ENCODE peak calls at places on chromosomes 12 and 14, in eight cellular contexts. One of them, this sample, is unnamed.

GRCh38 chr12:70094467-70094866 is 148.8 kb upstream of the CNOT2 start:
- DNase-seq in left ventricle myocardium inferior: no peak
- DNase-seq in astrocyte of the cerebellum: no peak
- DNase-seq in stomach: no peak
- DNase-seq in GM12865: no peak
- DNase-seq in mesendoderm: no peak
- DNase-seq in adipocyte: peak
- DNase-seq in fibroblast of the aortic adventitia: no peak
- DNase-seq in this sample: peak

GRCh38 chr12:90896164-90896563 is 58.8 kb downstream of the CCER1 start:
- DNase-seq in left ventricle myocardium inferior: no peak
- DNase-seq in GM12865: no peak
- DNase-seq in fibroblast of the aortic adventitia: peak
- DNase-seq in adipocyte: peak
- DNase-seq in mesendoderm: peak
- DNase-seq in stomach: no peak
- DNase-seq in astrocyte of the cerebellum: peak
- DNase-seq in this sample: peak

GRCh38 chr12:8697120-8697475 is 693 bp upstream of the RIMKLB start:
- DNase-seq in stomach: no peak
- DNase-seq in adipocyte: peak
- DNase-seq in fibroblast of the aortic adventitia: peak
- DNase-seq in mesendoderm: peak
- DNase-seq in left ventricle myocardium inferior: no peak
- DNase-seq in astrocyte of the cerebellum: no peak
- DNase-seq in GM12865: no peak
- DNase-seq in this sample: peak

GRCh38 chr12:51218607-51219161 is 822 bp upstream of the POU6F1 start:
- DNase-seq in astrocyte of the cerebellum: no peak
- DNase-seq in fibroblast of the aortic adventitia: no peak
- DNase-seq in stomach: peak
- DNase-seq in adipocyte: no peak
- DNase-seq in mesendoderm: peak
- DNase-seq in GM12865: peak
- DNase-seq in left ventricle myocardium inferior: no peak
- DNase-seq in this sample: no peak

GRCh38 chr12:132408001-132408400 is 78.6 kb upstream of the GALNT9 start:
- DNase-seq in astrocyte of the cerebellum: no peak
- DNase-seq in mesendoderm: no peak
- DNase-seq in left ventricle myocardium inferior: no peak
- DNase-seq in GM12865: no peak
- DNase-seq in stomach: no peak
- DNase-seq in adipocyte: no peak
- DNase-seq in fibroblast of the aortic adventitia: no peak
- DNase-seq in this sample: no peak

GRCh38 chr12:106285993-106286392 is 16.5 kb upstream of the TCP11L2 start:
- DNase-seq in astrocyte of the cerebellum: no peak
- DNase-seq in fibroblast of the aortic adventitia: no peak
- DNase-seq in GM12865: peak
- DNase-seq in adipocyte: no peak
- DNase-seq in left ventricle myocardium inferior: no peak
- DNase-seq in stomach: no peak
- DNase-seq in mesendoderm: no peak
- DNase-seq in this sample: no peak

GRCh38 chr12:400828-401227 is 616 bp upstream of the CCDC77 start:
- DNase-seq in mesendoderm: no peak
- DNase-seq in astrocyte of the cerebellum: no peak
- DNase-seq in adipocyte: no peak
- DNase-seq in fibroblast of the aortic adventitia: no peak
- DNase-seq in stomach: no peak
- DNase-seq in left ventricle myocardium inferior: no peak
- DNase-seq in GM12865: no peak
- DNase-seq in this sample: no peak

GRCh38 chr14:90624732-90625444 is 191.3 kb downstream of the TTC7B start:
- DNase-seq in GM12865: no peak
- DNase-seq in left ventricle myocardium inferior: no peak
- DNase-seq in adipocyte: no peak
- DNase-seq in mesendoderm: peak
- DNase-seq in stomach: no peak
- DNase-seq in astrocyte of the cerebellum: no peak
- DNase-seq in fibroblast of the aortic adventitia: no peak
- DNase-seq in this sample: no peak

GRCh38 chr14:71267691-71268090 is 360.4 kb downstream of the PCNX1 start:
- DNase-seq in mesendoderm: no peak
- DNase-seq in adipocyte: peak
- DNase-seq in GM12865: no peak
- DNase-seq in stomach: no peak
- DNase-seq in left ventricle myocardium inferior: no peak
- DNase-seq in fibroblast of the aortic adventitia: peak
- DNase-seq in astrocyte of the cerebellum: no peak
- DNase-seq in this sample: peak

GRCh38 chr12:52439845-52440244 is 5.7 kb upstream of the KRT75 start:
- DNase-seq in stomach: no peak
- DNase-seq in left ventricle myocardium inferior: no peak
- DNase-seq in GM12865: no peak
- DNase-seq in astrocyte of the cerebellum: no peak
- DNase-seq in mesendoderm: no peak
- DNase-seq in fibroblast of the aortic adventitia: no peak
- DNase-seq in adipocyte: no peak
- DNase-seq in this sample: no peak

GRCh38 chr12:26935636-26936378 is 2.0 kb downstream of the INTS13 start:
- DNase-seq in left ventricle myocardium inferior: no peak
- DNase-seq in fibroblast of the aortic adventitia: no peak
- DNase-seq in GM12865: no peak
- DNase-seq in stomach: no peak
- DNase-seq in mesendoderm: no peak
- DNase-seq in adipocyte: no peak
- DNase-seq in astrocyte of the cerebellum: no peak
- DNase-seq in this sample: peak

GRCh38 chr14:103709814-103710213 is 5.4 kb downstream of the XRCC3 start:
- DNase-seq in adipocyte: no peak
- DNase-seq in left ventricle myocardium inferior: no peak
- DNase-seq in stomach: no peak
- DNase-seq in astrocyte of the cerebellum: no peak
- DNase-seq in fibroblast of the aortic adventitia: no peak
- DNase-seq in GM12865: no peak
- DNase-seq in mesendoderm: no peak
- DNase-seq in this sample: no peak

GRCh38 chr12:113373966-113374365 is 15.6 kb downstream of the PLBD2 start:
- DNase-seq in stomach: no peak
- DNase-seq in GM12865: no peak
- DNase-seq in mesendoderm: no peak
- DNase-seq in fibroblast of the aortic adventitia: no peak
- DNase-seq in astrocyte of the cerebellum: no peak
- DNase-seq in adipocyte: no peak
- DNase-seq in left ventricle myocardium inferior: no peak
- DNase-seq in this sample: no peak

GRCh38 chr14:96852823-96853422 is 55.7 kb downstream of the VRK1 start:
- DNase-seq in left ventricle myocardium inferior: no peak
- DNase-seq in adipocyte: peak
- DNase-seq in stomach: no peak
- DNase-seq in fibroblast of the aortic adventitia: peak
- DNase-seq in mesendoderm: peak
- DNase-seq in GM12865: peak
- DNase-seq in astrocyte of the cerebellum: peak
- DNase-seq in this sample: peak

GRCh38 chr14:78904094-78904493 is 733.9 kb downstream of the NRXN3 start:
- DNase-seq in GM12865: no peak
- DNase-seq in stomach: no peak
- DNase-seq in fibroblast of the aortic adventitia: no peak
- DNase-seq in adipocyte: no peak
- DNase-seq in astrocyte of the cerebellum: no peak
- DNase-seq in left ventricle myocardium inferior: no peak
- DNase-seq in mesendoderm: no peak
- DNase-seq in this sample: no peak

GRCh38 chr14:51845811-51846210 is 14.6 kb upstream of the GNG2 start:
- DNase-seq in left ventricle myocardium inferior: no peak
- DNase-seq in mesendoderm: no peak
- DNase-seq in adipocyte: no peak
- DNase-seq in GM12865: no peak
- DNase-seq in fibroblast of the aortic adventitia: no peak
- DNase-seq in astrocyte of the cerebellum: no peak
- DNase-seq in stomach: no peak
- DNase-seq in this sample: no peak

GRCh38 chr14:35353409-35354172 is 51.0 kb downstream of the NFKBIA start:
- DNase-seq in mesendoderm: no peak
- DNase-seq in stomach: no peak
- DNase-seq in adipocyte: no peak
- DNase-seq in fibroblast of the aortic adventitia: no peak
- DNase-seq in GM12865: no peak
- DNase-seq in left ventricle myocardium inferior: no peak
- DNase-seq in astrocyte of the cerebellum: no peak
- DNase-seq in this sample: no peak

GRCh38 chr12:117576053-117576452 is 214.6 kb upstream of the NOS1 start:
- DNase-seq in fibroblast of the aortic adventitia: no peak
- DNase-seq in left ventricle myocardium inferior: no peak
- DNase-seq in adipocyte: no peak
- DNase-seq in GM12865: no peak
- DNase-seq in astrocyte of the cerebellum: no peak
- DNase-seq in stomach: no peak
- DNase-seq in mesendoderm: no peak
- DNase-seq in this sample: no peak

GRCh38 chr12:7092229-7092985 is at the start of gene C1R:
- DNase-seq in left ventricle myocardium inferior: peak
- DNase-seq in adipocyte: peak
- DNase-seq in GM12865: peak
- DNase-seq in stomach: peak
- DNase-seq in fibroblast of the aortic adventitia: peak
- DNase-seq in astrocyte of the cerebellum: peak
- DNase-seq in mesendoderm: peak
- DNase-seq in this sample: peak

GRCh38 chr12:130375296-130375695 is 37.6 kb downstream of the PIWIL1 start:
- DNase-seq in stomach: no peak
- DNase-seq in GM12865: no peak
- DNase-seq in astrocyte of the cerebellum: no peak
- DNase-seq in fibroblast of the aortic adventitia: no peak
- DNase-seq in mesendoderm: no peak
- DNase-seq in adipocyte: no peak
- DNase-seq in left ventricle myocardium inferior: no peak
- DNase-seq in this sample: no peak

GRCh38 chr14:22600027-22600426 is 1.9 kb downstream of the ABHD4 start:
- DNase-seq in fibroblast of the aortic adventitia: no peak
- DNase-seq in stomach: no peak
- DNase-seq in astrocyte of the cerebellum: no peak
- DNase-seq in adipocyte: no peak
- DNase-seq in left ventricle myocardium inferior: no peak
- DNase-seq in mesendoderm: no peak
- DNase-seq in GM12865: no peak
- DNase-seq in this sample: no peak

GRCh38 chr12:27975222-27976136 is 2.9 kb upstream of the PTHLH start:
- DNase-seq in fibroblast of the aortic adventitia: peak
- DNase-seq in left ventricle myocardium inferior: no peak
- DNase-seq in stomach: no peak
- DNase-seq in adipocyte: peak
- DNase-seq in mesendoderm: peak
- DNase-seq in astrocyte of the cerebellum: no peak
- DNase-seq in GM12865: no peak
- DNase-seq in this sample: peak
- H3K4me3 ChIP-seq in fibroblast of the aortic adventitia: peak
- H3K4me3 ChIP-seq in left ventricle myocardium inferior: peak
- H3K4me3 ChIP-seq in stomach: peak
- H3K4me3 ChIP-seq in adipocyte: peak
- H3K4me3 ChIP-seq in mesendoderm: peak
- H3K4me3 ChIP-seq in astrocyte of the cerebellum: peak
- H3K4me3 ChIP-seq in GM12865: no peak
- H3K4me3 ChIP-seq in this sample: peak

GRCh38 chr12:85466906-85467305 is 186.9 kb downstream of the ALX1 start:
- DNase-seq in GM12865: no peak
- DNase-seq in left ventricle myocardium inferior: no peak
- DNase-seq in mesendoderm: no peak
- DNase-seq in stomach: no peak
- DNase-seq in adipocyte: peak
- DNase-seq in astrocyte of the cerebellum: peak
- DNase-seq in fibroblast of the aortic adventitia: peak
- DNase-seq in this sample: peak

GRCh38 chr12:85462888-85463287 is 182.9 kb downstream of the ALX1 start:
- DNase-seq in stomach: no peak
- DNase-seq in fibroblast of the aortic adventitia: no peak
- DNase-seq in astrocyte of the cerebellum: no peak
- DNase-seq in mesendoderm: no peak
- DNase-seq in adipocyte: no peak
- DNase-seq in left ventricle myocardium inferior: no peak
- DNase-seq in GM12865: no peak
- DNase-seq in this sample: no peak

GRCh38 chr12:85468356-85469157 is 188.5 kb downstream of the ALX1 start:
- DNase-seq in GM12865: peak
- DNase-seq in astrocyte of the cerebellum: peak
- DNase-seq in mesendoderm: peak
- DNase-seq in stomach: peak
- DNase-seq in adipocyte: peak
- DNase-seq in left ventricle myocardium inferior: no peak
- DNase-seq in fibroblast of the aortic adventitia: peak
- DNase-seq in this sample: peak
- H3K4me3 ChIP-seq in GM12865: peak
- H3K4me3 ChIP-seq in astrocyte of the cerebellum: peak
- H3K4me3 ChIP-seq in mesendoderm: no peak
- H3K4me3 ChIP-seq in stomach: peak
- H3K4me3 ChIP-seq in adipocyte: peak
- H3K4me3 ChIP-seq in left ventricle myocardium inferior: peak
- H3K4me3 ChIP-seq in fibroblast of the aortic adventitia: peak
- H3K4me3 ChIP-seq in this sample: peak

GRCh38 chr14:92948647-92949046 is 25.7 kb downstream of the CHGA start:
- DNase-seq in fibroblast of the aortic adventitia: no peak
- DNase-seq in astrocyte of the cerebellum: no peak
- DNase-seq in left ventricle myocardium inferior: no peak
- DNase-seq in mesendoderm: no peak
- DNase-seq in GM12865: no peak
- DNase-seq in stomach: no peak
- DNase-seq in adipocyte: no peak
- DNase-seq in this sample: no peak

GRCh38 chr14:92951261-92951660 is 28.3 kb downstream of the CHGA start:
- DNase-seq in stomach: no peak
- DNase-seq in fibroblast of the aortic adventitia: no peak
- DNase-seq in adipocyte: no peak
- DNase-seq in GM12865: no peak
- DNase-seq in mesendoderm: no peak
- DNase-seq in astrocyte of the cerebellum: no peak
- DNase-seq in left ventricle myocardium inferior: no peak
- DNase-seq in this sample: no peak

GRCh38 chr14:92949496-92950192 is 26.7 kb downstream of the CHGA start:
- DNase-seq in left ventricle myocardium inferior: no peak
- DNase-seq in fibroblast of the aortic adventitia: no peak
- DNase-seq in stomach: no peak
- DNase-seq in mesendoderm: no peak
- DNase-seq in GM12865: no peak
- DNase-seq in adipocyte: no peak
- DNase-seq in astrocyte of the cerebellum: no peak
- DNase-seq in this sample: no peak

GRCh38 chr14:92950773-92951172 is 27.8 kb downstream of the CHGA start:
- DNase-seq in stomach: no peak
- DNase-seq in adipocyte: no peak
- DNase-seq in GM12865: no peak
- DNase-seq in astrocyte of the cerebellum: no peak
- DNase-seq in fibroblast of the aortic adventitia: no peak
- DNase-seq in mesendoderm: no peak
- DNase-seq in left ventricle myocardium inferior: no peak
- DNase-seq in this sample: no peak

GRCh38 chr14:92950193-92950540 is 27.2 kb downstream of the CHGA start:
- DNase-seq in adipocyte: no peak
- DNase-seq in left ventricle myocardium inferior: no peak
- DNase-seq in fibroblast of the aortic adventitia: no peak
- DNase-seq in GM12865: no peak
- DNase-seq in mesendoderm: no peak
- DNase-seq in astrocyte of the cerebellum: no peak
- DNase-seq in stomach: no peak
- DNase-seq in this sample: no peak
- H3K4me3 ChIP-seq in adipocyte: no peak
- H3K4me3 ChIP-seq in left ventricle myocardium inferior: no peak
- H3K4me3 ChIP-seq in fibroblast of the aortic adventitia: no peak
- H3K4me3 ChIP-seq in GM12865: no peak
- H3K4me3 ChIP-seq in mesendoderm: no peak
- H3K4me3 ChIP-seq in astrocyte of the cerebellum: no peak
- H3K4me3 ChIP-seq in stomach: no peak
- H3K4me3 ChIP-seq in this sample: no peak

GRCh38 chr12:68236421-68237059 is 10.9 kb upstream of the IL26 start:
- DNase-seq in stomach: no peak
- DNase-seq in GM12865: peak
- DNase-seq in astrocyte of the cerebellum: no peak
- DNase-seq in fibroblast of the aortic adventitia: peak
- DNase-seq in mesendoderm: no peak
- DNase-seq in left ventricle myocardium inferior: no peak
- DNase-seq in adipocyte: peak
- DNase-seq in this sample: no peak
- H3K4me3 ChIP-seq in stomach: peak
- H3K4me3 ChIP-seq in GM12865: peak
- H3K4me3 ChIP-seq in astrocyte of the cerebellum: no peak
- H3K4me3 ChIP-seq in fibroblast of the aortic adventitia: no peak
- H3K4me3 ChIP-seq in mesendoderm: no peak
- H3K4me3 ChIP-seq in left ventricle myocardium inferior: peak
- H3K4me3 ChIP-seq in adipocyte: peak
- H3K4me3 ChIP-seq in this sample: no peak

This sample was measured in fibroblast of lung.